ENCODE peak calls at places on chromosomes 2 and 18, in five cellular contexts. O is A549, E is K562, B is stomach, F is ovary. S is an unnamed sample.

GRCh38 chr2:55418072-55418471 is 1.6 kb downstream of the CCDC88A start:
- DNase-seq in O (no peak), E (no peak), B (no peak), F (no peak), S (peak; percentile 44)

GRCh38 chr2:198546091-198546490 is 741.7 kb downstream of the PLCL1 start:
- DNase-seq in O (no peak), E (no peak), B (no peak), F (no peak), S (no peak)

GRCh38 chr2:8550932-8551621 is 130.8 kb upstream of the ID2 start:
- DNase-seq in O (no peak), E (no peak), B (no peak), F (no peak), S (no peak)

GRCh38 chr18:34867520-34867919 is 157.4 kb downstream of the DTNA start:
- DNase-seq in O (no peak), E (peak; percentile 12), B (no peak), F (no peak), S (peak; percentile 24)

GRCh38 chr18:4360221-4360715 is 94.8 kb downstream of the DLGAP1 start:
- DNase-seq in O (no peak), E (no peak), B (no peak), F (no peak), S (no peak)

GRCh38 chr2:148362144-148362796 is 282.3 kb upstream of the EPC2 start:
- DNase-seq in O (no peak), E (no peak), B (no peak), F (no peak), S (no peak)

GRCh38 chr2:232420463-232421188 is 14.0 kb downstream of the ALPG start:
- DNase-seq in O (peak; percentile 25), E (no peak), B (peak; percentile 61), F (no peak), S (no peak)

GRCh38 chr18:68940754-68941153 is 142.9 kb downstream of the CCDC102B start:
- DNase-seq in O (no peak), E (no peak), B (no peak), F (no peak), S (no peak)

GRCh38 chr2:8576525-8577157 is 105.2 kb upstream of the ID2 start:
- DNase-seq in O (no peak), E (no peak), B (peak; percentile 29), F (no peak), S (no peak)

GRCh38 chr2:96259497-96259921 is 6.3 kb downstream of the TMEM127 start:
- DNase-seq in O (no peak), E (no peak), B (peak; percentile 63), F (no peak), S (no peak)
- TF ChIP-seq POLR2A in O (no peak), E (no peak), B (no peak), F (no peak), S (no peak)

DNA sequence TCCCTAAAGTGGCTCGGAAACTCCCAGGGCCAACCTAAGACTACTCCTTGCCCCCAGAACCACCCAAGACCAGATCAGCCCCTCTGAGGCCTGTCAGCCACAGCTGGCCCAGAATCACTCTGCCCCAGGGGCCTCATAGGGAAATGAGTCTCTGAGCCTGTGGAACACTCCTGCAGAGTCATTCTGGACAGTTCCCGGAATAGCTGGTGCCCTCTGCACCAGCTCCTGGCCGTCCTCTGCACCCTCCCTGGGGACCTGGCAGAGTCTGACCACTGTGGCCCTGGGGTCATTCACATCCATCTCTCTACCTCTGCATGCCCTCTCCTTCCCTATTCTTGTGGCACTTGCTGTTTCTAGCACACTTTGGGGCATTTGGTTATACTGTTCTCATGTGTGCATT is 14.6 kb upstream of the TMEM214 start:
- DNase-seq in O (no peak), E (no peak), B (no peak), F (no peak), S (no peak)
- TF ChIP-seq POLR2A in O (no peak), E (no peak), B (no peak), F (no peak), S (no peak)

GRCh38 chr2:100820346-100821254 is 661 bp downstream of the NPAS2 start:
- DNase-seq in O (no peak), E (no peak), B (peak; percentile 48), F (no peak), S (no peak)

GRCh38 chr2:100818003-100818605 is 1.8 kb upstream of the NPAS2 start:
- DNase-seq in O (peak; percentile 32), E (no peak), B (no peak), F (no peak), S (no peak)

GRCh38 chr2:100817388-100817985 is 2.5 kb upstream of the NPAS2 start:
- DNase-seq in O (no peak), E (no peak), B (no peak), F (no peak), S (no peak)

GRCh38 chr2:100819365-100820345 is at the start of gene NPAS2:
- DNase-seq in O (peak; percentile 47), E (no peak), B (peak; percentile 53), F (no peak), S (no peak)

GRCh38 chr2:100818606-100819364 is 1.2 kb upstream of the NPAS2 start:
- DNase-seq in O (peak; percentile 62), E (no peak), B (peak; percentile 82), F (peak; percentile 24), S (no peak)
- TF ChIP-seq POLR2A in O (peak; percentile 2), E (no peak), B (no peak), F (peak; percentile 14), S (no peak)

GRCh38 chr2:216504376-216504762 is 5.7 kb downstream of the RPL37A start:
- DNase-seq in O (no peak), E (no peak), B (no peak), F (no peak), S (no peak)
- TF ChIP-seq POLR2A in O (no peak), E (peak; percentile 29), B (no peak), F (no peak), S (peak; percentile 17)

GRCh38 chr2:73111300-73112025 is 1.3 kb downstream of the RAB11FIP5 start:
- DNase-seq in O (peak; percentile 62), E (peak; percentile 61), B (peak; percentile 54), F (no peak), S (no peak)

GRCh38 chr2:73110622-73111299 is 2.0 kb downstream of the RAB11FIP5 start:
- DNase-seq in O (no peak), E (peak; percentile 23), B (no peak), F (no peak), S (no peak)

GRCh38 chr2:73112913-73113633 is at the start of gene RAB11FIP5:
- DNase-seq in O (peak; percentile 67), E (peak; percentile 74), B (peak; percentile 85), F (peak; percentile 79), S (peak; percentile 69)

GRCh38 chr2:73113634-73113958 is 848 bp upstream of the RAB11FIP5 start:
- DNase-seq in O (no peak), E (no peak), B (no peak), F (no peak), S (no peak)

GRCh38 chr2:73112026-73112912 is 479 bp downstream of the RAB11FIP5 start:
- DNase-seq in O (no peak), E (peak; percentile 41), B (peak; percentile 38), F (peak; percentile 31), S (peak; percentile 34)
- TF ChIP-seq POLR2A in O (no peak), E (no peak), B (no peak), F (peak; percentile 39), S (no peak)

GRCh38 chr2:86105969-86106945 is at the start of gene PTCD3:
- DNase-seq in O (peak; percentile 93), E (peak; percentile 97), B (peak; percentile 94), F (peak; percentile 90), S (peak; percentile 97)
- TF ChIP-seq POLR2A in O (peak; percentile 96), E (peak; percentile 98), B (no peak), F (peak; percentile 50), S (peak; percentile 96)

GRCh38 chr2:33904801-33905200 is 305.7 kb upstream of the FAM98A start:
- DNase-seq in O (no peak), E (no peak), B (no peak), F (no peak), S (no peak)

GRCh38 chr2:33903701-33904100 is 304.6 kb upstream of the FAM98A start:
- DNase-seq in O (no peak), E (no peak), B (no peak), F (no peak), S (no peak)

GRCh38 chr2:33903237-33903636 is 304.1 kb upstream of the FAM98A start:
- DNase-seq in O (no peak), E (no peak), B (no peak), F (no peak), S (no peak)

DNA sequence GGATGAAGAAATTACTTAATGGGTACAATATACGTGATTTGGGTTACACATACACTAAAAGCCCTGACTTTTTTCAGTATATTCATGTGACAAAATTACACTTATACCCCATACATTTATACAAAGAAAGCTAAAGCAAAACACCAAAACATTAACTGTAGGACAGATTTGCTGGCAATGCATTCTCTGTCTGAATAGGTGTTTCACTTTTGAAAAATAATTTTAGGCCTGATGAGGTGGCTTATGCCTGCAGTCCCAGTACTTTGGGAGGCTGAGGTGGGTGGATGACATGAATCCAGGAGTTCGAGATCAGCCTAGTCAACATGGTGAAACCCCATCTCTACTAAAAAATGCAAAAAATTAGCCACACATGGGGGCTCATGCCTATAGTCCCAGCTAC is 301.5 kb upstream of the FAM98A start:
- DNase-seq in O (no peak), E (no peak), B (no peak), F (no peak), S (no peak)
- TF ChIP-seq POLR2A in O (no peak), E (no peak), B (no peak), F (no peak), S (no peak)

GRCh38 chr18:32381761-32382160 is 88.9 kb downstream of the GAREM1 start:
- DNase-seq in O (no peak), E (no peak), B (no peak), F (no peak), S (no peak)

GRCh38 chr18:32379891-32380290 is 90.8 kb downstream of the GAREM1 start:
- DNase-seq in O (no peak), E (no peak), B (no peak), F (no peak), S (no peak)

GRCh38 chr18:32380559-32380958 is 90.1 kb downstream of the GAREM1 start:
- DNase-seq in O (no peak), E (no peak), B (no peak), F (no peak), S (no peak)

GRCh38 chr18:32383040-32383819 is 87.5 kb downstream of the GAREM1 start:
- DNase-seq in O (peak; percentile 15), E (no peak), B (no peak), F (no peak), S (no peak)

DNA sequence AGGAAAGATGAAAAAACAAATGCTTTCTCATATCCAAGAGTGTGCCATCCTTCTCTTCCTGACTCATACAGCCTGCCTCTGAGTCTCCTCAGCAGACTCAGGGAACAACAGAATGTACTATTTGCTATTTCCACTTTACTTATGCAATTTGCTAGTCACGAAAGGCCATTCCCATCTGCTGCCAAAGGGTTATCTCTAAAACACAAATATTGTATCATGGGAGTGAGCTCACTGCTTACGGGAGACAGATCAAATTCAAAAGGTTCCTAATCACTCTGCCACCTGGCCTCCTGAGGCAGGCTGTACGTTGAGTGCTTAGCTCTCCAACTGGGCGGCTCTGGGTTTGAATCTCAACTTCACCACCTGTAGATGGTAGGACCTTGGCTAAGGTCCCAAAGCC is 92.0 kb downstream of the GAREM1 start:
- DNase-seq in O (no peak), E (no peak), B (peak; percentile 75), F (no peak), S (no peak)
- TF ChIP-seq POLR2A in O (no peak), E (no peak), B (no peak), F (no peak), S (no peak)